ENCODE peak calls at places on chromosomes 13 and 19, in five cellular contexts. One of them, this sample, is unnamed.

GRCh38 chr19:44807652-44808462 is 1.0 kb upstream of the BCAM start:
- DNase-seq in GM04504: no peak
- DNase-seq in GM03348: peak
- DNase-seq in glutamatergic neuron: peak
- DNase-seq in fibroblast of mammary gland: peak
- DNase-seq in this sample: no peak

GRCh38 chr13:44692173-44692713 is 116.1 kb upstream of the TSC22D1 start:
- DNase-seq in GM03348: no peak
- DNase-seq in fibroblast of mammary gland: peak
- DNase-seq in glutamatergic neuron: no peak
- DNase-seq in GM04504: no peak
- DNase-seq in this sample: no peak

GRCh38 chr19:47447470-47448359 is 24.0 kb downstream of the SLC8A2 start:
- DNase-seq in GM04504: no peak
- DNase-seq in glutamatergic neuron: peak
- DNase-seq in GM03348: peak
- DNase-seq in fibroblast of mammary gland: peak
- DNase-seq in this sample: no peak

GRCh38 chr13:100493418-100493817 is 95.2 kb downstream of the GGACT start:
- DNase-seq in GM03348: no peak
- DNase-seq in GM04504: no peak
- DNase-seq in glutamatergic neuron: no peak
- DNase-seq in fibroblast of mammary gland: peak
- DNase-seq in this sample: no peak

GRCh38 chr19:6738726-6739389 is 622 bp upstream of the TRIP10 start:
- DNase-seq in GM04504: no peak
- DNase-seq in glutamatergic neuron: peak
- DNase-seq in GM03348: no peak
- DNase-seq in fibroblast of mammary gland: peak
- DNase-seq in this sample: no peak

GRCh38 chr13:59601993-59602392 is 561.7 kb downstream of the DIAPH3 start:
- DNase-seq in GM03348: no peak
- DNase-seq in fibroblast of mammary gland: no peak
- DNase-seq in GM04504: no peak
- DNase-seq in glutamatergic neuron: no peak
- DNase-seq in this sample: no peak

GRCh38 chr13:48294670-48295069 is 8.9 kb upstream of the RB1 start:
- DNase-seq in fibroblast of mammary gland: no peak
- DNase-seq in GM04504: no peak
- DNase-seq in GM03348: no peak
- DNase-seq in glutamatergic neuron: no peak
- DNase-seq in this sample: no peak

GRCh38 chr13:95571941-95572340 is 19.4 kb downstream of the CLDN10 start:
- DNase-seq in GM03348: no peak
- DNase-seq in GM04504: no peak
- DNase-seq in fibroblast of mammary gland: no peak
- DNase-seq in glutamatergic neuron: no peak
- DNase-seq in this sample: no peak

GRCh38 chr13:38758278-38758677 is 71.4 kb downstream of the FREM2 start:
- DNase-seq in GM03348: no peak
- DNase-seq in fibroblast of mammary gland: no peak
- DNase-seq in GM04504: no peak
- DNase-seq in glutamatergic neuron: no peak
- DNase-seq in this sample: no peak

GRCh38 chr19:38989066-38989605 is 13.6 kb upstream of the FBXO17 start:
- DNase-seq in glutamatergic neuron: peak
- DNase-seq in GM03348: peak
- DNase-seq in GM04504: no peak
- DNase-seq in fibroblast of mammary gland: no peak
- DNase-seq in this sample: no peak

GRCh38 chr13:51731759-51732158 is 72.2 kb downstream of the DHRS12 start:
- DNase-seq in fibroblast of mammary gland: peak
- DNase-seq in glutamatergic neuron: no peak
- DNase-seq in GM03348: peak
- DNase-seq in GM04504: no peak
- DNase-seq in this sample: no peak

GRCh38 chr19:756232-756631 is 5.3 kb downstream of the MISP start:
- DNase-seq in GM03348: peak
- DNase-seq in GM04504: no peak
- DNase-seq in glutamatergic neuron: no peak
- DNase-seq in fibroblast of mammary gland: peak
- DNase-seq in this sample: no peak

GRCh38 chr13:42274386-42275097 is 2.6 kb downstream of the AKAP11 start:
- DNase-seq in fibroblast of mammary gland: no peak
- DNase-seq in glutamatergic neuron: no peak
- DNase-seq in GM03348: no peak
- DNase-seq in GM04504: no peak
- DNase-seq in this sample: no peak

GRCh38 chr19:7549749-7550148 is 14.2 kb downstream of the PNPLA6 start:
- DNase-seq in glutamatergic neuron: no peak
- DNase-seq in fibroblast of mammary gland: no peak
- DNase-seq in GM04504: no peak
- DNase-seq in GM03348: no peak
- DNase-seq in this sample: no peak

GRCh38 chr13:59012731-59013130 is 1151.0 kb downstream of the DIAPH3 start:
- DNase-seq in fibroblast of mammary gland: no peak
- DNase-seq in GM04504: no peak
- DNase-seq in glutamatergic neuron: no peak
- DNase-seq in GM03348: no peak
- DNase-seq in this sample: no peak

GRCh38 chr19:50822661-50823208 is 852 bp downstream of the KLK1 start:
- DNase-seq in GM03348: no peak
- DNase-seq in GM04504: no peak
- DNase-seq in glutamatergic neuron: no peak
- DNase-seq in fibroblast of mammary gland: no peak
- DNase-seq in this sample: no peak

GRCh38 chr19:47002106-47002766 is 17.4 kb upstream of the NPAS1 start:
- DNase-seq in GM03348: no peak
- DNase-seq in GM04504: no peak
- DNase-seq in glutamatergic neuron: no peak
- DNase-seq in fibroblast of mammary gland: no peak
- DNase-seq in this sample: no peak

GRCh38 chr13:73215807-73216206 is 157.0 kb downstream of the KLF5 start:
- DNase-seq in GM04504: peak
- DNase-seq in fibroblast of mammary gland: peak
- DNase-seq in glutamatergic neuron: no peak
- DNase-seq in GM03348: peak
- DNase-seq in this sample: no peak

GRCh38 chr19:50723069-50723468 is at the start of gene CLEC11A:
- DNase-seq in GM04504: peak
- DNase-seq in fibroblast of mammary gland: peak
- DNase-seq in GM03348: peak
- DNase-seq in glutamatergic neuron: no peak
- DNase-seq in this sample: no peak

GRCh38 chr19:35843676-35844481 is 8.4 kb downstream of the NPHS1 start:
- DNase-seq in fibroblast of mammary gland: peak
- DNase-seq in GM03348: peak
- DNase-seq in glutamatergic neuron: peak
- DNase-seq in GM04504: no peak
- DNase-seq in this sample: no peak

GRCh38 chr13:33794576-33794975 is 23.4 kb upstream of the RFC3 start:
- DNase-seq in GM04504: no peak
- DNase-seq in fibroblast of mammary gland: no peak
- DNase-seq in GM03348: no peak
- DNase-seq in glutamatergic neuron: no peak
- DNase-seq in this sample: no peak

GRCh38 chr19:15315101-15315500 is 17.2 kb downstream of the BRD4 start:
- DNase-seq in fibroblast of mammary gland: no peak
- DNase-seq in GM04504: no peak
- DNase-seq in GM03348: no peak
- DNase-seq in glutamatergic neuron: no peak
- DNase-seq in this sample: no peak

GRCh38 chr13:44402902-44403719 is 29.5 kb downstream of the SERP2 start:
- DNase-seq in GM03348: no peak
- DNase-seq in glutamatergic neuron: no peak
- DNase-seq in GM04504: no peak
- DNase-seq in fibroblast of mammary gland: no peak
- DNase-seq in this sample: no peak

GRCh38 chr19:54158812-54159351 is 639 bp downstream of the LENG1 start:
- DNase-seq in GM04504: no peak
- DNase-seq in fibroblast of mammary gland: peak
- DNase-seq in glutamatergic neuron: no peak
- DNase-seq in GM03348: peak
- DNase-seq in this sample: no peak

GRCh38 chr13:28585557-28585956 is 73.4 kb upstream of the POMP start:
- DNase-seq in glutamatergic neuron: no peak
- DNase-seq in fibroblast of mammary gland: no peak
- DNase-seq in GM04504: no peak
- DNase-seq in GM03348: no peak
- DNase-seq in this sample: no peak